ENCODE peak calls at places on chromosomes 5 and 9, in four cellular contexts. One of them, this sample, is unnamed.

GRCh38 chr5:172795401-172795977 is 24.5 kb upstream of the DUSP1 start:
- DNase-seq in PC-9: no peak
- DNase-seq in HCT116: no peak
- DNase-seq in fibroblast of lung: peak
- DNase-seq in this sample: peak

GRCh38 chr5:148565148-148565547 is 89.2 kb downstream of the HTR4 start:
- DNase-seq in PC-9: no peak
- DNase-seq in HCT116: no peak
- DNase-seq in fibroblast of lung: no peak
- DNase-seq in this sample: no peak

GRCh38 chr5:60652206-60652605 is 47.8 kb downstream of the DEPDC1B start:
- DNase-seq in PC-9: peak
- DNase-seq in HCT116: no peak
- DNase-seq in fibroblast of lung: peak
- DNase-seq in this sample: peak

GRCh38 chr5:66551920-66552319 is 44.3 kb upstream of the MAST4 start:
- DNase-seq in PC-9: no peak
- DNase-seq in HCT116: no peak
- DNase-seq in fibroblast of lung: no peak
- DNase-seq in this sample: no peak

GRCh38 chr9:113349434-113350337 is at the start of gene BSPRY:
- DNase-seq in PC-9: no peak
- DNase-seq in HCT116: peak
- DNase-seq in fibroblast of lung: no peak
- DNase-seq in this sample: peak

GRCh38 chr5:101897914-101898313 is 398.2 kb downstream of the SLCO4C1 start:
- DNase-seq in PC-9: no peak
- DNase-seq in HCT116: no peak
- DNase-seq in fibroblast of lung: no peak
- DNase-seq in this sample: no peak

GRCh38 chr5:139472410-139473030 is 1.7 kb downstream of the SMIM33 start:
- DNase-seq in PC-9: no peak
- DNase-seq in HCT116: no peak
- DNase-seq in fibroblast of lung: no peak
- DNase-seq in this sample: peak

GRCh38 chr9:15509931-15510788 is 610 bp downstream of the PSIP1 start:
- DNase-seq in PC-9: no peak
- DNase-seq in HCT116: no peak
- DNase-seq in fibroblast of lung: peak
- DNase-seq in this sample: peak

GRCh38 chr5:56359809-56360685 is 126.9 kb upstream of the ANKRD55 start:
- DNase-seq in PC-9: no peak
- DNase-seq in HCT116: no peak
- DNase-seq in fibroblast of lung: no peak
- DNase-seq in this sample: no peak

GRCh38 chr5:137624786-137625349 is 111.0 kb downstream of the KLHL3 start:
- DNase-seq in PC-9: no peak
- DNase-seq in HCT116: no peak
- DNase-seq in fibroblast of lung: no peak
- DNase-seq in this sample: no peak

GRCh38 chr9:130946778-130947617 is 8.0 kb upstream of the FIBCD1 start:
- DNase-seq in PC-9: peak
- DNase-seq in HCT116: peak
- DNase-seq in fibroblast of lung: peak
- DNase-seq in this sample: peak

GRCh38 chr9:130443840-130444492 is 795 bp upstream of the ASS1 start:
- DNase-seq in PC-9: no peak
- DNase-seq in HCT116: no peak
- DNase-seq in fibroblast of lung: peak
- DNase-seq in this sample: no peak

GRCh38 chr9:108786756-108787663 is 68.8 kb downstream of the ACTL7B start:
- DNase-seq in PC-9: peak
- DNase-seq in HCT116: peak
- DNase-seq in fibroblast of lung: peak
- DNase-seq in this sample: peak

GRCh38 chr9:133342570-133342969 is 5.4 kb downstream of the MED22 start:
- DNase-seq in PC-9: no peak
- DNase-seq in HCT116: no peak
- DNase-seq in fibroblast of lung: no peak
- DNase-seq in this sample: peak

GRCh38 chr9:124510650-124511425 is 3.6 kb upstream of the NR5A1 start:
- DNase-seq in PC-9: no peak
- DNase-seq in HCT116: no peak
- DNase-seq in fibroblast of lung: peak
- DNase-seq in this sample: no peak

GRCh38 chr5:74149395-74149794 is 491.1 kb downstream of the ENC1 start:
- DNase-seq in PC-9: no peak
- DNase-seq in HCT116: no peak
- DNase-seq in fibroblast of lung: peak
- DNase-seq in this sample: no peak

GRCh38 chr5:27377626-27378025 is 339.2 kb upstream of the CDH9 start:
- DNase-seq in PC-9: no peak
- DNase-seq in HCT116: no peak
- DNase-seq in fibroblast of lung: no peak
- DNase-seq in this sample: no peak

GRCh38 chr5:12730354-12730753 is 826.1 kb upstream of the CTNND2 start:
- DNase-seq in PC-9: no peak
- DNase-seq in HCT116: no peak
- DNase-seq in fibroblast of lung: no peak
- DNase-seq in this sample: no peak

GRCh38 chr9:96169488-96169887 is 132.5 kb downstream of the HSD17B3 start:
- DNase-seq in PC-9: no peak
- DNase-seq in HCT116: no peak
- DNase-seq in fibroblast of lung: peak
- DNase-seq in this sample: peak

GRCh38 chr5:141512390-141513020 is 23.6 kb downstream of the PCDHGC5 start:
- DNase-seq in PC-9: no peak
- DNase-seq in HCT116: peak
- DNase-seq in fibroblast of lung: peak
- DNase-seq in this sample: peak

GRCh38 chr9:98806394-98807069 is 938 bp upstream of the GALNT12 start:
- DNase-seq in PC-9: no peak
- DNase-seq in HCT116: no peak
- DNase-seq in fibroblast of lung: peak
- DNase-seq in this sample: peak

GRCh38 chr5:119318256-119318914 is 37.4 kb upstream of the TNFAIP8 start:
- DNase-seq in PC-9: no peak
- DNase-seq in HCT116: no peak
- DNase-seq in fibroblast of lung: no peak
- DNase-seq in this sample: no peak

GRCh38 chr9:130390371-130390770 is 54.4 kb upstream of the ASS1 start:
- DNase-seq in PC-9: no peak
- DNase-seq in HCT116: no peak
- DNase-seq in fibroblast of lung: no peak
- DNase-seq in this sample: no peak

GRCh38 chr5:150122158-150122510 is 33.5 kb downstream of the PDGFRB start:
- DNase-seq in PC-9: no peak
- DNase-seq in HCT116: no peak
- DNase-seq in fibroblast of lung: no peak
- DNase-seq in this sample: peak

GRCh38 chr5:65482280-65482726 is 583 bp upstream of the ADAMTS6 start:
- DNase-seq in PC-9: no peak
- DNase-seq in HCT116: no peak
- DNase-seq in fibroblast of lung: peak
- DNase-seq in this sample: peak

GRCh38 chr9:120891255-120891954 is 14.4 kb upstream of the PHF19 start:
- DNase-seq in PC-9: no peak
- DNase-seq in HCT116: no peak
- DNase-seq in fibroblast of lung: peak
- DNase-seq in this sample: no peak

GRCh38 chr9:115786321-115786720 is 367.3 kb upstream of the PAPPA start:
- DNase-seq in PC-9: no peak
- DNase-seq in HCT116: no peak
- DNase-seq in fibroblast of lung: peak
- DNase-seq in this sample: peak

GRCh38 chr5:6832994-6833393 is 119.8 kb downstream of the TENT4A start:
- DNase-seq in PC-9: no peak
- DNase-seq in HCT116: no peak
- DNase-seq in fibroblast of lung: no peak
- DNase-seq in this sample: no peak

GRCh38 chr5:173867173-173867679 is 20.9 kb upstream of the CPEB4 start:
- DNase-seq in PC-9: no peak
- DNase-seq in HCT116: no peak
- DNase-seq in fibroblast of lung: no peak
- DNase-seq in this sample: no peak

GRCh38 chr5:112006721-112007120 is 249.7 kb upstream of the NREP start:
- DNase-seq in PC-9: no peak
- DNase-seq in HCT116: no peak
- DNase-seq in fibroblast of lung: peak
- DNase-seq in this sample: no peak

DNA sequence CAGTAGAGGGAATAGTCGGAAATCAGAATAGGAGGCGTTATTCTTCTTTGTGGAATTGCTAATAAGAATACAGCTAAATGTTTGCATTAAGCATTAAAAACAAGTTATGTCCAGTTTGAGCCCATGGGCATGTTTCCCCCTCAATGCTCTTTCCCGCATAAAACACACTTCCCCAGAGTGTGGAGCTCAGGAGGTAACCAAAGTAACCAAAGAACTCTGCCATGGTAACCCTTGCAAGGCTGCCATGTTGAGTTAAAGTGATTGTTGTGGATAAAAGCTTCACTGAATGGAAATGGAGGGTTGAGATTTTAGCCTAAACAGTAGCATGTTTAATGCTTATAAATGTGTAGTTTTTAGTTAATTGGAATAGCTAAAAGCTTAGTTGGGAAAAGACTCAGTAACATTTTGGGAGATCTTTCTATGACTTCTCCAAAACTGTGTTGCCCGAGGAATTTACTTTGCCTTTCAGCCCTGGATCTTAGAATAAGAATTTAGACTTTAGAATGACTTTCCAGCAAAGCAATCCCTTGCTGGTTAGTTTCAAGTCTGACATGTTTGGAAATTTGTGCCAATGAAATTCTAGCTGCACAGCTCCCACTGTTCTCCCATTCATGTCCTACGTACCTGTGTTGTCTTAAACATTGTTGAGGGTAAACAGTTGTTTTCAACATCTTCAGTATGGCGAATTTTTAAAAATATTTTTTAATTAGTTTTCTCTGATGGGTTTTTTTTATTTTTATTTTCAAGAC is 111.2 kb downstream of the CCDC192 start:
- DNase-seq in PC-9: no peak
- DNase-seq in HCT116: no peak
- DNase-seq in fibroblast of lung: no peak
- DNase-seq in this sample: no peak
- H3K27ac ChIP-seq in PC-9: peak
- H3K27ac ChIP-seq in HCT116: no peak
- H3K27ac ChIP-seq in fibroblast of lung: peak
- H3K27ac ChIP-seq in this sample: peak

DNA sequence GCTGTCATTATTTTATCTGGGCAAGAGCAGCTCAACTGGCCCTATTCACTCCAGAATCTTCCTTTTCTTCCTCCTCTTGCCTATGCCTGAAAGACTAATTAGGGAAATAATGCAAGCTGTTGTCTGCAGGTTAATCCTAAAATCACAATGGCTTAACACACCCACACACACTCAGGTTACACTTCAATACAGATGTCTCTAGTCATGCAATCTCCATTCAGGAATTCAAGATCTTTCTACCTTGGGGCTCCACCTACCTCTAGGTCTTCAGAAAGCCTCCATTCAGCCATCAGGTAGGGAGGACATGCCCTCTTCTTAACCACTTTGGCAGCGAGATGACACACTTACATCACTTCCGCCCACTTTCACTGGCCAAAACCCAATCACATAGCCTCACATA is 428.3 kb downstream of the EFNA5 start:
- DNase-seq in PC-9: no peak
- DNase-seq in HCT116: no peak
- DNase-seq in fibroblast of lung: no peak
- DNase-seq in this sample: peak
- H3K4me2 ChIP-seq in PC-9: no peak
- H3K4me2 ChIP-seq in HCT116: no peak
- H3K4me2 ChIP-seq in fibroblast of lung: no peak
- H3K4me2 ChIP-seq in this sample: no peak

GRCh38 chr5:175824621-175825020 is 46.8 kb upstream of the CPLX2 start:
- DNase-seq in PC-9: no peak
- DNase-seq in HCT116: no peak
- DNase-seq in fibroblast of lung: no peak
- DNase-seq in this sample: peak

GRCh38 chr5:175823731-175824525 is 47.5 kb upstream of the CPLX2 start:
- DNase-seq in PC-9: no peak
- DNase-seq in HCT116: no peak
- DNase-seq in fibroblast of lung: no peak
- DNase-seq in this sample: peak

GRCh38 chr5:175821790-175822211 is 49.6 kb upstream of the CPLX2 start:
- DNase-seq in PC-9: peak
- DNase-seq in HCT116: peak
- DNase-seq in fibroblast of lung: no peak
- DNase-seq in this sample: peak

GRCh38 chr5:175820230-175820629 is 51.1 kb upstream of the CPLX2 start:
- DNase-seq in PC-9: no peak
- DNase-seq in HCT116: no peak
- DNase-seq in fibroblast of lung: no peak
- DNase-seq in this sample: peak

DNA sequence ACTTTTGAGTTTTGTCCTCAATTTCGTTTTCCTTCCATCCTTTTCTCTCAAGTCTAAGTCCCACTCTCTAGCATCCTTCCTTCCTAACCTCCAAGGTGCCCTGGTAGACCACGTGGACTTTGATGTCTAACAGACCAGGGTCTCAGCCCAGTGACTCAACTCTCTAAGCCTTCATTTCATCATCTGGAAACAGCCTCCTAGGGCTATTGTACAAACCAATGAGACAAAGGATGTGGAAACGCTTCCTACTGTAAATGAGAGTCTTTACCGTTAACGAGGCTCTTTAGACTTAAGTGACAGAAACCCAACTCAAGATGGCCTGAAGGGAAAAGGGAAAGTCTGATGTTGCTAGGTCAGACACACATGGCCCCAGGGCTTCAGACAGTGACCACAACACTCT is 49.2 kb upstream of the CPLX2 start:
- DNase-seq in PC-9: peak
- DNase-seq in HCT116: peak
- DNase-seq in fibroblast of lung: no peak
- DNase-seq in this sample: no peak
- H3K27ac ChIP-seq in PC-9: peak
- H3K27ac ChIP-seq in HCT116: peak
- H3K27ac ChIP-seq in fibroblast of lung: no peak
- H3K27ac ChIP-seq in this sample: no peak

DNA sequence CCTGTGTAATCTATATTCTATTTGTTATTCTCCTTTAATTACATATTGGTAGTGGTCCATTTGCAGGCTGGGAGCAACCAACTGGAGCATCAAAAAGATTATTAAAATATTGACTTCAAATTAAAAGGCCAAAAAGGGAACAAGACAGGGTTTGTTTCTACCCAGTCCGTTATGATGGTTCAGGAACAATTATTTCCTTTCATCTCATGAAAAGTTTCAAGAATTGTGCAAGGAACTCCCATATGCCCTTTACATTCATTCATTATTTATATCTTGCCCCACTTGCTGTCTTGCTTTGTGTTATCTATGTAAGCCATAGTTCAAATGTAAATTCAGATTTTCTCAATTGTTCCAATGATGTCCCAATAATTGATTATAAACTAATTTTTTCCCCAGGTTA is 58.7 kb upstream of the TLE1 start:
- DNase-seq in PC-9: no peak
- DNase-seq in HCT116: no peak
- DNase-seq in fibroblast of lung: no peak
- DNase-seq in this sample: no peak
- H3K4me2 ChIP-seq in PC-9: no peak
- H3K4me2 ChIP-seq in HCT116: no peak
- H3K4me2 ChIP-seq in fibroblast of lung: no peak
- H3K4me2 ChIP-seq in this sample: no peak

This sample was measured in osteoblast.